ENCODE peak calls at places on chromosomes 7 and 10, in nine cellular contexts. One of them, this sample, is unnamed.

GRCh38 chr7:2575733-2576350 is 17.1 kb downstream of the IQCE start:
- DNase-seq in NCI-H2029 treated with DMSO at 0.1 percent for 48 hours: no peak
- DNase-seq in fibroblast of mammary gland: peak
- DNase-seq in AG08395: peak
- DNase-seq in NCI-H1417: no peak
- DNase-seq in B cell: no peak
- DNase-seq in CD4-positive, alpha-beta T cell: no peak
- DNase-seq in suprapubic skin: no peak
- DNase-seq in naive thymus-derived CD4-positive, alpha-beta T cell: no peak
- DNase-seq in this sample: no peak

GRCh38 chr7:111083423-111083822 is 7.5 kb upstream of the LRRN3 start:
- DNase-seq in CD4-positive, alpha-beta T cell: peak
- DNase-seq in suprapubic skin: no peak
- DNase-seq in fibroblast of mammary gland: peak
- DNase-seq in B cell: peak
- DNase-seq in NCI-H2029 treated with DMSO at 0.1 percent for 48 hours: no peak
- DNase-seq in NCI-H1417: no peak
- DNase-seq in naive thymus-derived CD4-positive, alpha-beta T cell: peak
- DNase-seq in AG08395: peak
- DNase-seq in this sample: peak

GRCh38 chr10:132846631-132847415 is 60.9 kb upstream of the NKX6-2 start:
- DNase-seq in suprapubic skin: no peak
- DNase-seq in NCI-H1417: no peak
- DNase-seq in fibroblast of mammary gland: no peak
- DNase-seq in CD4-positive, alpha-beta T cell: no peak
- DNase-seq in naive thymus-derived CD4-positive, alpha-beta T cell: no peak
- DNase-seq in B cell: no peak
- DNase-seq in AG08395: no peak
- DNase-seq in NCI-H2029 treated with DMSO at 0.1 percent for 48 hours: no peak
- DNase-seq in this sample: no peak

GRCh38 chr7:118148930-118149329 is 35.0 kb upstream of the LSM8 start:
- DNase-seq in naive thymus-derived CD4-positive, alpha-beta T cell: no peak
- DNase-seq in suprapubic skin: no peak
- DNase-seq in fibroblast of mammary gland: no peak
- DNase-seq in NCI-H2029 treated with DMSO at 0.1 percent for 48 hours: no peak
- DNase-seq in AG08395: no peak
- DNase-seq in NCI-H1417: no peak
- DNase-seq in CD4-positive, alpha-beta T cell: no peak
- DNase-seq in B cell: no peak
- DNase-seq in this sample: no peak

GRCh38 chr7:112877671-112878460 is 87.7 kb upstream of the TMEM168 start:
- DNase-seq in AG08395: no peak
- DNase-seq in naive thymus-derived CD4-positive, alpha-beta T cell: no peak
- DNase-seq in NCI-H2029 treated with DMSO at 0.1 percent for 48 hours: no peak
- DNase-seq in suprapubic skin: no peak
- DNase-seq in CD4-positive, alpha-beta T cell: no peak
- DNase-seq in B cell: no peak
- DNase-seq in NCI-H1417: no peak
- DNase-seq in fibroblast of mammary gland: no peak
- DNase-seq in this sample: no peak

GRCh38 chr7:143429770-143430698 is 13.2 kb upstream of the TAS2R60 start:
- DNase-seq in fibroblast of mammary gland: peak
- DNase-seq in AG08395: no peak
- DNase-seq in B cell: no peak
- DNase-seq in naive thymus-derived CD4-positive, alpha-beta T cell: no peak
- DNase-seq in suprapubic skin: no peak
- DNase-seq in CD4-positive, alpha-beta T cell: no peak
- DNase-seq in NCI-H2029 treated with DMSO at 0.1 percent for 48 hours: no peak
- DNase-seq in NCI-H1417: no peak
- DNase-seq in this sample: no peak

GRCh38 chr7:35593896-35594295 is 101.0 kb downstream of the HERPUD2 start:
- DNase-seq in AG08395: no peak
- DNase-seq in suprapubic skin: no peak
- DNase-seq in NCI-H1417: no peak
- DNase-seq in CD4-positive, alpha-beta T cell: no peak
- DNase-seq in B cell: no peak
- DNase-seq in NCI-H2029 treated with DMSO at 0.1 percent for 48 hours: no peak
- DNase-seq in naive thymus-derived CD4-positive, alpha-beta T cell: no peak
- DNase-seq in fibroblast of mammary gland: peak
- DNase-seq in this sample: no peak

GRCh38 chr7:41574377-41574776 is 128.5 kb downstream of the INHBA start:
- DNase-seq in AG08395: peak
- DNase-seq in CD4-positive, alpha-beta T cell: no peak
- DNase-seq in suprapubic skin: no peak
- DNase-seq in NCI-H2029 treated with DMSO at 0.1 percent for 48 hours: no peak
- DNase-seq in NCI-H1417: no peak
- DNase-seq in fibroblast of mammary gland: peak
- DNase-seq in B cell: no peak
- DNase-seq in naive thymus-derived CD4-positive, alpha-beta T cell: no peak
- DNase-seq in this sample: no peak

GRCh38 chr10:604716-605631 is 84.5 kb downstream of the DIP2C start:
- DNase-seq in suprapubic skin: peak
- DNase-seq in naive thymus-derived CD4-positive, alpha-beta T cell: no peak
- DNase-seq in NCI-H2029 treated with DMSO at 0.1 percent for 48 hours: no peak
- DNase-seq in B cell: no peak
- DNase-seq in AG08395: no peak
- DNase-seq in CD4-positive, alpha-beta T cell: no peak
- DNase-seq in NCI-H1417: no peak
- DNase-seq in fibroblast of mammary gland: no peak
- DNase-seq in this sample: no peak

GRCh38 chr7:42574693-42575084 is 337.2 kb downstream of the C7orf25 start:
- DNase-seq in AG08395: peak
- DNase-seq in CD4-positive, alpha-beta T cell: no peak
- DNase-seq in NCI-H2029 treated with DMSO at 0.1 percent for 48 hours: no peak
- DNase-seq in fibroblast of mammary gland: peak
- DNase-seq in B cell: no peak
- DNase-seq in suprapubic skin: no peak
- DNase-seq in NCI-H1417: no peak
- DNase-seq in naive thymus-derived CD4-positive, alpha-beta T cell: no peak
- DNase-seq in this sample: no peak

GRCh38 chr7:40987571-40987970 is 715.3 kb downstream of the INHBA start:
- DNase-seq in fibroblast of mammary gland: peak
- DNase-seq in CD4-positive, alpha-beta T cell: no peak
- DNase-seq in AG08395: no peak
- DNase-seq in NCI-H2029 treated with DMSO at 0.1 percent for 48 hours: no peak
- DNase-seq in NCI-H1417: no peak
- DNase-seq in suprapubic skin: no peak
- DNase-seq in B cell: no peak
- DNase-seq in naive thymus-derived CD4-positive, alpha-beta T cell: no peak
- DNase-seq in this sample: no peak

GRCh38 chr7:144534196-144534595 is 130.7 kb upstream of the NOBOX start:
- DNase-seq in CD4-positive, alpha-beta T cell: no peak
- DNase-seq in naive thymus-derived CD4-positive, alpha-beta T cell: no peak
- DNase-seq in suprapubic skin: no peak
- DNase-seq in fibroblast of mammary gland: no peak
- DNase-seq in B cell: no peak
- DNase-seq in NCI-H1417: no peak
- DNase-seq in AG08395: no peak
- DNase-seq in NCI-H2029 treated with DMSO at 0.1 percent for 48 hours: no peak
- DNase-seq in this sample: no peak

GRCh38 chr7:50197547-50197946 is 104.5 kb upstream of the ZPBP start:
- DNase-seq in NCI-H1417: no peak
- DNase-seq in suprapubic skin: no peak
- DNase-seq in AG08395: no peak
- DNase-seq in CD4-positive, alpha-beta T cell: no peak
- DNase-seq in naive thymus-derived CD4-positive, alpha-beta T cell: peak
- DNase-seq in B cell: no peak
- DNase-seq in NCI-H2029 treated with DMSO at 0.1 percent for 48 hours: no peak
- DNase-seq in fibroblast of mammary gland: no peak
- DNase-seq in this sample: no peak

GRCh38 chr7:101699884-101700283 is 70.8 kb upstream of the MYL10 start:
- DNase-seq in naive thymus-derived CD4-positive, alpha-beta T cell: no peak
- DNase-seq in NCI-H2029 treated with DMSO at 0.1 percent for 48 hours: no peak
- DNase-seq in suprapubic skin: no peak
- DNase-seq in fibroblast of mammary gland: no peak
- DNase-seq in NCI-H1417: no peak
- DNase-seq in B cell: no peak
- DNase-seq in CD4-positive, alpha-beta T cell: no peak
- DNase-seq in AG08395: no peak
- DNase-seq in this sample: no peak

GRCh38 chr10:45379303-45379726 is 5.3 kb downstream of the ALOX5 start:
- DNase-seq in naive thymus-derived CD4-positive, alpha-beta T cell: no peak
- DNase-seq in B cell: no peak
- DNase-seq in NCI-H2029 treated with DMSO at 0.1 percent for 48 hours: no peak
- DNase-seq in suprapubic skin: no peak
- DNase-seq in fibroblast of mammary gland: no peak
- DNase-seq in NCI-H1417: no peak
- DNase-seq in CD4-positive, alpha-beta T cell: no peak
- DNase-seq in AG08395: no peak
- DNase-seq in this sample: no peak

GRCh38 chr10:71835671-71836593 is 15.1 kb downstream of the PSAP start:
- DNase-seq in naive thymus-derived CD4-positive, alpha-beta T cell: no peak
- DNase-seq in CD4-positive, alpha-beta T cell: no peak
- DNase-seq in AG08395: peak
- DNase-seq in fibroblast of mammary gland: peak
- DNase-seq in NCI-H1417: peak
- DNase-seq in NCI-H2029 treated with DMSO at 0.1 percent for 48 hours: no peak
- DNase-seq in B cell: peak
- DNase-seq in suprapubic skin: peak
- DNase-seq in this sample: no peak

GRCh38 chr7:112411186-112411795 is 39.0 kb upstream of the IFRD1 start:
- DNase-seq in suprapubic skin: no peak
- DNase-seq in NCI-H1417: peak
- DNase-seq in B cell: no peak
- DNase-seq in naive thymus-derived CD4-positive, alpha-beta T cell: no peak
- DNase-seq in NCI-H2029 treated with DMSO at 0.1 percent for 48 hours: no peak
- DNase-seq in fibroblast of mammary gland: peak
- DNase-seq in CD4-positive, alpha-beta T cell: no peak
- DNase-seq in AG08395: peak
- DNase-seq in this sample: no peak

GRCh38 chr7:158348446-158348845 is 239.2 kb downstream of the PTPRN2 start:
- DNase-seq in NCI-H2029 treated with DMSO at 0.1 percent for 48 hours: no peak
- DNase-seq in AG08395: no peak
- DNase-seq in fibroblast of mammary gland: no peak
- DNase-seq in NCI-H1417: no peak
- DNase-seq in naive thymus-derived CD4-positive, alpha-beta T cell: no peak
- DNase-seq in CD4-positive, alpha-beta T cell: no peak
- DNase-seq in suprapubic skin: peak
- DNase-seq in B cell: no peak
- DNase-seq in this sample: no peak

This sample was measured in NK-92 treated with Interleukin-12 subunit alpha and Interleukin-12 subunit beta, amount 100 ng/mL, for 24 hours.